ENCODE peak calls at places on chromosomes 6 and 20, in ten cellular contexts. One of them, this sample, is unnamed.

GRCh38 chr20:45911486-45912343 is at the start of gene PLTP:
- DNase-seq in mucosa of gallbladder: peak; percentile 60
- DNase-seq in EL: peak; percentile 69
- DNase-seq in DND-41: peak; percentile 37
- DNase-seq in heart left ventricle: peak; percentile 78
- DNase-seq in HFFc6: peak; percentile 32
- DNase-seq in GM06990: peak; percentile 50
- DNase-seq in right atrium auricular region: peak; percentile 85
- DNase-seq in activated CD8-positive, alpha-beta T cell treated with anti-CD3 and anti-CD28 coated beads for 36 hours: peak; percentile 60
- DNase-seq in GM04504: no peak
- DNase-seq in this sample: peak; percentile 36

GRCh38 chr20:44576297-44576696 is 6.1 kb upstream of the PKIG start:
- DNase-seq in DND-41: peak; percentile 29
- DNase-seq in EL: peak; percentile 68
- DNase-seq in HFFc6: peak; percentile 26
- DNase-seq in GM06990: no peak
- DNase-seq in right atrium auricular region: no peak
- DNase-seq in GM04504: no peak
- DNase-seq in mucosa of gallbladder: no peak
- DNase-seq in activated CD8-positive, alpha-beta T cell treated with anti-CD3 and anti-CD28 coated beads for 36 hours: peak; percentile 38
- DNase-seq in heart left ventricle: no peak
- DNase-seq in this sample: no peak

GRCh38 chr6:34103321-34103720 is 42.6 kb downstream of the GRM4 start:
- DNase-seq in right atrium auricular region: no peak
- DNase-seq in DND-41: no peak
- DNase-seq in EL: no peak
- DNase-seq in heart left ventricle: no peak
- DNase-seq in GM06990: no peak
- DNase-seq in mucosa of gallbladder: no peak
- DNase-seq in activated CD8-positive, alpha-beta T cell treated with anti-CD3 and anti-CD28 coated beads for 36 hours: no peak
- DNase-seq in GM04504: no peak
- DNase-seq in HFFc6: no peak
- DNase-seq in this sample: no peak

GRCh38 chr6:53651149-53651763 is 14.3 kb downstream of the KLHL31 start:
- DNase-seq in GM06990: no peak
- DNase-seq in activated CD8-positive, alpha-beta T cell treated with anti-CD3 and anti-CD28 coated beads for 36 hours: peak; percentile 82
- DNase-seq in GM04504: peak; percentile 51
- DNase-seq in right atrium auricular region: no peak
- DNase-seq in EL: peak; percentile 76
- DNase-seq in HFFc6: peak; percentile 56
- DNase-seq in DND-41: peak; percentile 35
- DNase-seq in mucosa of gallbladder: peak; percentile 78
- DNase-seq in heart left ventricle: peak; percentile 51
- DNase-seq in this sample: no peak

GRCh38 chr6:27472182-27472616 is 706 bp downstream of the ZNF184 start:
- DNase-seq in EL: peak; percentile 79
- DNase-seq in HFFc6: peak; percentile 68
- DNase-seq in GM04504: peak; percentile 37
- DNase-seq in GM06990: no peak
- DNase-seq in mucosa of gallbladder: peak; percentile 56
- DNase-seq in heart left ventricle: peak; percentile 33
- DNase-seq in activated CD8-positive, alpha-beta T cell treated with anti-CD3 and anti-CD28 coated beads for 36 hours: peak; percentile 93
- DNase-seq in right atrium auricular region: peak; percentile 76
- DNase-seq in DND-41: peak; percentile 69
- DNase-seq in this sample: peak; percentile 8

GRCh38 chr6:25257686-25258348 is 21.4 kb upstream of the CARMIL1 start:
- DNase-seq in GM06990: no peak
- DNase-seq in mucosa of gallbladder: no peak
- DNase-seq in EL: no peak
- DNase-seq in right atrium auricular region: no peak
- DNase-seq in HFFc6: no peak
- DNase-seq in GM04504: no peak
- DNase-seq in heart left ventricle: no peak
- DNase-seq in DND-41: no peak
- DNase-seq in activated CD8-positive, alpha-beta T cell treated with anti-CD3 and anti-CD28 coated beads for 36 hours: no peak
- DNase-seq in this sample: no peak

GRCh38 chr6:82246802-82247633 is 526 bp downstream of the IBTK start:
- DNase-seq in EL: peak; percentile 68
- DNase-seq in HFFc6: peak; percentile 41
- DNase-seq in activated CD8-positive, alpha-beta T cell treated with anti-CD3 and anti-CD28 coated beads for 36 hours: peak; percentile 43
- DNase-seq in right atrium auricular region: peak; percentile 71
- DNase-seq in GM04504: peak; percentile 23
- DNase-seq in DND-41: peak; percentile 49
- DNase-seq in GM06990: no peak
- DNase-seq in heart left ventricle: peak; percentile 64
- DNase-seq in mucosa of gallbladder: peak; percentile 46
- DNase-seq in this sample: peak; percentile 43

GRCh38 chr6:166903500-166903899 is 52.9 kb downstream of the RNASET2 start:
- DNase-seq in right atrium auricular region: peak; percentile 46
- DNase-seq in GM04504: no peak
- DNase-seq in EL: no peak
- DNase-seq in activated CD8-positive, alpha-beta T cell treated with anti-CD3 and anti-CD28 coated beads for 36 hours: no peak
- DNase-seq in mucosa of gallbladder: no peak
- DNase-seq in heart left ventricle: no peak
- DNase-seq in DND-41: no peak
- DNase-seq in GM06990: no peak
- DNase-seq in HFFc6: no peak
- DNase-seq in this sample: no peak

GRCh38 chr6:23021487-23021886 is 452.1 kb downstream of the HDGFL1 start:
- DNase-seq in GM04504: no peak
- DNase-seq in GM06990: no peak
- DNase-seq in EL: no peak
- DNase-seq in heart left ventricle: no peak
- DNase-seq in mucosa of gallbladder: no peak
- DNase-seq in HFFc6: no peak
- DNase-seq in activated CD8-positive, alpha-beta T cell treated with anti-CD3 and anti-CD28 coated beads for 36 hours: no peak
- DNase-seq in right atrium auricular region: no peak
- DNase-seq in DND-41: no peak
- DNase-seq in this sample: no peak

GRCh38 chr6:120608826-120609225 is 725.5 kb downstream of the TBC1D32 start:
- DNase-seq in HFFc6: no peak
- DNase-seq in right atrium auricular region: no peak
- DNase-seq in GM04504: no peak
- DNase-seq in heart left ventricle: no peak
- DNase-seq in mucosa of gallbladder: no peak
- DNase-seq in activated CD8-positive, alpha-beta T cell treated with anti-CD3 and anti-CD28 coated beads for 36 hours: no peak
- DNase-seq in EL: peak; percentile 0
- DNase-seq in GM06990: no peak
- DNase-seq in DND-41: no peak
- DNase-seq in this sample: no peak

GRCh38 chr6:157188213-157188612 is 135.1 kb downstream of the TMEM242 start:
- DNase-seq in activated CD8-positive, alpha-beta T cell treated with anti-CD3 and anti-CD28 coated beads for 36 hours: no peak
- DNase-seq in GM04504: no peak
- DNase-seq in right atrium auricular region: no peak
- DNase-seq in HFFc6: no peak
- DNase-seq in heart left ventricle: no peak
- DNase-seq in mucosa of gallbladder: no peak
- DNase-seq in DND-41: no peak
- DNase-seq in EL: peak; percentile 64
- DNase-seq in GM06990: no peak
- DNase-seq in this sample: no peak

GRCh38 chr6:106522557-106522956 is 106.7 kb downstream of the RTN4IP1 start:
- DNase-seq in EL: no peak
- DNase-seq in right atrium auricular region: no peak
- DNase-seq in DND-41: no peak
- DNase-seq in mucosa of gallbladder: no peak
- DNase-seq in HFFc6: no peak
- DNase-seq in heart left ventricle: no peak
- DNase-seq in GM06990: no peak
- DNase-seq in GM04504: no peak
- DNase-seq in activated CD8-positive, alpha-beta T cell treated with anti-CD3 and anti-CD28 coated beads for 36 hours: no peak
- DNase-seq in this sample: no peak

GRCh38 chr6:134495203-134495892 is 177.4 kb upstream of the SGK1 start:
- DNase-seq in GM04504: no peak
- DNase-seq in right atrium auricular region: no peak
- DNase-seq in HFFc6: no peak
- DNase-seq in activated CD8-positive, alpha-beta T cell treated with anti-CD3 and anti-CD28 coated beads for 36 hours: no peak
- DNase-seq in DND-41: no peak
- DNase-seq in mucosa of gallbladder: no peak
- DNase-seq in GM06990: no peak
- DNase-seq in EL: no peak
- DNase-seq in heart left ventricle: no peak
- DNase-seq in this sample: no peak

GRCh38 chr20:62706857-62707256 is 1.8 kb upstream of the NTSR1 start:
- DNase-seq in DND-41: no peak
- DNase-seq in right atrium auricular region: no peak
- DNase-seq in EL: no peak
- DNase-seq in mucosa of gallbladder: no peak
- DNase-seq in heart left ventricle: no peak
- DNase-seq in activated CD8-positive, alpha-beta T cell treated with anti-CD3 and anti-CD28 coated beads for 36 hours: no peak
- DNase-seq in HFFc6: no peak
- DNase-seq in GM04504: no peak
- DNase-seq in GM06990: no peak
- DNase-seq in this sample: no peak

GRCh38 chr6:167819640-167820039 is 7.1 kb upstream of the AFDN start:
- DNase-seq in DND-41: no peak
- DNase-seq in heart left ventricle: no peak
- DNase-seq in activated CD8-positive, alpha-beta T cell treated with anti-CD3 and anti-CD28 coated beads for 36 hours: no peak
- DNase-seq in right atrium auricular region: no peak
- DNase-seq in GM04504: no peak
- DNase-seq in mucosa of gallbladder: no peak
- DNase-seq in GM06990: no peak
- DNase-seq in HFFc6: no peak
- DNase-seq in EL: no peak
- DNase-seq in this sample: no peak

GRCh38 chr6:146874278-146875018 is 275.7 kb downstream of the ADGB start:
- DNase-seq in GM04504: no peak
- DNase-seq in DND-41: no peak
- DNase-seq in mucosa of gallbladder: no peak
- DNase-seq in GM06990: no peak
- DNase-seq in right atrium auricular region: no peak
- DNase-seq in activated CD8-positive, alpha-beta T cell treated with anti-CD3 and anti-CD28 coated beads for 36 hours: peak; percentile 21
- DNase-seq in heart left ventricle: no peak
- DNase-seq in EL: no peak
- DNase-seq in HFFc6: no peak
- DNase-seq in this sample: no peak

GRCh38 chr6:117076076-117076475 is 189.3 kb upstream of the VGLL2 start:
- DNase-seq in HFFc6: no peak
- DNase-seq in heart left ventricle: no peak
- DNase-seq in mucosa of gallbladder: no peak
- DNase-seq in EL: no peak
- DNase-seq in right atrium auricular region: no peak
- DNase-seq in GM06990: no peak
- DNase-seq in GM04504: no peak
- DNase-seq in DND-41: no peak
- DNase-seq in activated CD8-positive, alpha-beta T cell treated with anti-CD3 and anti-CD28 coated beads for 36 hours: no peak
- DNase-seq in this sample: no peak

GRCh38 chr6:130473886-130474285 is 108.1 kb downstream of the TMEM200A start:
- DNase-seq in EL: peak; percentile 92
- DNase-seq in HFFc6: peak; percentile 92
- DNase-seq in mucosa of gallbladder: no peak
- DNase-seq in DND-41: no peak
- DNase-seq in activated CD8-positive, alpha-beta T cell treated with anti-CD3 and anti-CD28 coated beads for 36 hours: peak; percentile 12
- DNase-seq in GM04504: peak; percentile 68
- DNase-seq in GM06990: no peak
- DNase-seq in right atrium auricular region: no peak
- DNase-seq in heart left ventricle: no peak
- DNase-seq in this sample: no peak

GRCh38 chr6:38982470-38982869 is 66.1 kb upstream of the GLP1R start:
- DNase-seq in heart left ventricle: no peak
- DNase-seq in DND-41: no peak
- DNase-seq in EL: no peak
- DNase-seq in GM06990: no peak
- DNase-seq in HFFc6: no peak
- DNase-seq in activated CD8-positive, alpha-beta T cell treated with anti-CD3 and anti-CD28 coated beads for 36 hours: no peak
- DNase-seq in GM04504: no peak
- DNase-seq in mucosa of gallbladder: no peak
- DNase-seq in right atrium auricular region: no peak
- DNase-seq in this sample: peak; percentile 14

GRCh38 chr20:1041845-1042390 is 39.8 kb upstream of the RSPO4 start:
- DNase-seq in DND-41: no peak
- DNase-seq in heart left ventricle: no peak
- DNase-seq in HFFc6: no peak
- DNase-seq in mucosa of gallbladder: no peak
- DNase-seq in right atrium auricular region: no peak
- DNase-seq in activated CD8-positive, alpha-beta T cell treated with anti-CD3 and anti-CD28 coated beads for 36 hours: no peak
- DNase-seq in GM04504: no peak
- DNase-seq in EL: no peak
- DNase-seq in GM06990: no peak
- DNase-seq in this sample: no peak

This sample was measured in HuH-7.5.